ENCODE peak calls at places on chromosomes 6 and 20, in four cellular contexts. One of them, this sample, is unnamed.

GRCh38 chr6:22239261-22239660 is 57.6 kb downstream of the PRL start:
- DNase-seq in K562: no peak
- DNase-seq in H1: no peak
- DNase-seq in SK-N-SH: no peak
- DNase-seq in this sample: no peak

GRCh38 chr20:38452880-38453624 is 17.9 kb upstream of the SNHG17 start:
- DNase-seq in H1: no peak
- DNase-seq in SK-N-SH: no peak
- DNase-seq in K562: peak; percentile 85
- DNase-seq in this sample: no peak

GRCh38 chr20:33407796-33408195 is 6.5 kb upstream of the CDK5RAP1 start:
- DNase-seq in H1: no peak
- DNase-seq in SK-N-SH: no peak
- DNase-seq in K562: no peak
- DNase-seq in this sample: no peak

GRCh38 chr6:112337209-112337638 is 9.9 kb upstream of the RFPL4B start:
- DNase-seq in SK-N-SH: peak; percentile 84
- DNase-seq in K562: peak; percentile 25
- DNase-seq in H1: peak; percentile 50
- DNase-seq in this sample: no peak

GRCh38 chr6:558089-558488 is 98.8 kb downstream of the HUS1B start:
- DNase-seq in SK-N-SH: no peak
- DNase-seq in H1: no peak
- DNase-seq in K562: no peak
- DNase-seq in this sample: no peak

GRCh38 chr20:11721411-11721810 is 196.3 kb upstream of the BTBD3 start:
- DNase-seq in K562: no peak
- DNase-seq in H1: no peak
- DNase-seq in SK-N-SH: no peak
- DNase-seq in this sample: no peak

GRCh38 chr6:159693894-159694545 is 979 bp upstream of the SOD2 start:
- DNase-seq in K562: peak; percentile 62
- DNase-seq in SK-N-SH: no peak
- DNase-seq in H1: no peak
- DNase-seq in this sample: no peak

GRCh38 chr6:44054635-44055559 is 72.4 kb downstream of the MRPL14 start:
- DNase-seq in K562: no peak
- DNase-seq in SK-N-SH: peak; percentile 73
- DNase-seq in H1: no peak
- DNase-seq in this sample: no peak

GRCh38 chr6:91569071-91569470 is 982.2 kb upstream of the MAP3K7 start:
- DNase-seq in K562: no peak
- DNase-seq in SK-N-SH: no peak
- DNase-seq in H1: no peak
- DNase-seq in this sample: no peak

GRCh38 chr6:165922309-165922794 is 245.3 kb downstream of the TBXT start:
- DNase-seq in SK-N-SH: no peak
- DNase-seq in H1: no peak
- DNase-seq in K562: no peak
- DNase-seq in this sample: no peak

GRCh38 chr6:25962368-25963127 is at the start of gene TRIM38:
- DNase-seq in H1: no peak
- DNase-seq in SK-N-SH: no peak
- DNase-seq in K562: peak; percentile 85
- DNase-seq in this sample: peak; percentile 85

DNA sequence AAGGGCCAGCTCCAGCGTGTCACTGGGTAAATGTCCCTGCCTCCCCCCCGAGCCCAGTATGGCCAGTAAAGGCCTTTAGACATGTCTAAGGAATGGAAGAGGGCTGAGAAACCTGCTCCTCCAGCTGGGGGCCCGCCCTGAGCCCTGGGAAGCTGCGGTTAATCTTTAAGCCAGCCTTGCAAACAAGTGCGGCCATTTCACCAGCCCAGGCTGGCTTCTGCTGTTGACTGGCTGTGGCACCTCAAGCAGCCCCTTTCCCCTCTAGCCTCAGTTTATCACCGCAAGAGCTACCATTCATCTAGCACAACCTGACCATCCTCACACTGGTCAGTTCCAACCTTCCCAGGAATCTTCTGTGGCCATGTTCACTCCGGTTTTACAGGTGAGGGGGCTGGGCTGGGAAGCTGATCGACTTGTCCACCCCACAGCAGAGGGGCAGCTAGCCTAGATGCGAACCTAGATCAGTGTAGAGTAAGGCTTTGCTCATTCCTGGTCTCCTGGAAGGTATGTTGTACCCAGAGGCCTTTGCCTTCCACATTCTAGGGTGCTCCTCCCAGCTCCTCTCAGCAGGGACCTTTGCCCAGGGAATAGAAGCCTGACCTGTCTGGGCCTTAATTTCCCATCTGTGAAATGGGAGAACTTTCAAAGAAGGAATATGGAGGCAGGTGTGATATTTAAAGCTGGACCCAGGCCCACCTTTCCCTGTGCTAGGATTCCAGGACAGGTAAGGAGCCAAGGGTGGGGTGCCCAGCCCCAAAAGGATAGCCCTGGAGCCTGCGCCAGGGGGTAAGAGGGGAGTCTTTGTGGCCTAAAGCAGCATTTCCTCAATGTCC is 1.2 kb upstream of the SRC start:
- DNase-seq in K562: no peak
- DNase-seq in SK-N-SH: peak; percentile 8
- DNase-seq in H1: no peak
- DNase-seq in this sample: no peak
- TF ChIP-seq MAX in K562: no peak
- TF ChIP-seq MAX in SK-N-SH: no peak
- TF ChIP-seq MAX in H1: no peak
- TF ChIP-seq MAX in this sample: no peak

GRCh38 chr6:53044071-53044470 is 21.1 kb upstream of the FBXO9 start:
- DNase-seq in K562: no peak
- DNase-seq in H1: no peak
- DNase-seq in SK-N-SH: no peak
- DNase-seq in this sample: no peak
- TF ChIP-seq TAF1 in K562: no peak
- TF ChIP-seq TAF1 in H1: no peak
- TF ChIP-seq TAF1 in SK-N-SH: no peak
- TF ChIP-seq TAF1 in this sample: no peak

GRCh38 chr6:12233693-12234551 is 56.2 kb upstream of the EDN1 start:
- DNase-seq in SK-N-SH: peak; percentile 52
- DNase-seq in K562: peak; percentile 23
- DNase-seq in H1: no peak
- DNase-seq in this sample: peak; percentile 66
- TF ChIP-seq MAX in SK-N-SH: no peak
- TF ChIP-seq MAX in K562: no peak
- TF ChIP-seq MAX in H1: no peak
- TF ChIP-seq MAX in this sample: no peak

DNA sequence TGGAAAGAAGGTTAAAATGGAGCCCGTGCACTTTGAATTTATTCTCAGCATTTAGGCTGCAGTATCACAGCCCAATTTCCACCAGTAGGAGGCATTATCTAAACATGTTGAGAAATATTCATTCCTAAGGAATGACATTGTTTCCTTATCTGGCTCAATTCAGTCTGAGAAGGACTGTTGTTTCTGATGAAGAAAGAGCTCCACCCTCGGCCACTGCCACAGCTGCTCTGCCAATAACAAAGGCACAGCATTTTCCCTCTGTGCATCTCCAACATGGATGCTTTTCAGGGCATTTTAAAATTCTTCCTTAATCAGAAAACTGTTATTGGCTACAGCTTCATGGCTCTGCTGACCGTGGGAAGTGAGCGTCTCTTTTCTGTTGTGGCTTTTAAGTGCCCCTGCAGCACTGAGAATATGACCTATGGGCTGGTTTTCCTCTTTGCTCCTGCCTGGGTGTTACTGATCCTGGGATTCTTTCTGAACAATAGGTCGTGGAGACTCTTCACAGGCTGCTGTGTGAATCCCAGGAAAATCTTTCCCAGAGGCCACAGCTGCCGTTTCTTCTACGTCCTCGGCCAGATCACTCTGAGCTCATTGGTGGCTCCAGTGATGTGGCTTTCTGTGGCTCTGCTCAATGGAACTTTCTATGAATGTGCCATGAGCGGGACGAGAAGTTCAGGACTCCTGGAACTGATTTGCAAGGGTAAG is at the start of gene CALHM5:
- DNase-seq in K562: peak; percentile 38
- DNase-seq in H1: no peak
- DNase-seq in SK-N-SH: no peak
- DNase-seq in this sample: no peak
- TF ChIP-seq TAF1 in K562: no peak
- TF ChIP-seq TAF1 in H1: no peak
- TF ChIP-seq TAF1 in SK-N-SH: no peak
- TF ChIP-seq TAF1 in this sample: no peak

DNA sequence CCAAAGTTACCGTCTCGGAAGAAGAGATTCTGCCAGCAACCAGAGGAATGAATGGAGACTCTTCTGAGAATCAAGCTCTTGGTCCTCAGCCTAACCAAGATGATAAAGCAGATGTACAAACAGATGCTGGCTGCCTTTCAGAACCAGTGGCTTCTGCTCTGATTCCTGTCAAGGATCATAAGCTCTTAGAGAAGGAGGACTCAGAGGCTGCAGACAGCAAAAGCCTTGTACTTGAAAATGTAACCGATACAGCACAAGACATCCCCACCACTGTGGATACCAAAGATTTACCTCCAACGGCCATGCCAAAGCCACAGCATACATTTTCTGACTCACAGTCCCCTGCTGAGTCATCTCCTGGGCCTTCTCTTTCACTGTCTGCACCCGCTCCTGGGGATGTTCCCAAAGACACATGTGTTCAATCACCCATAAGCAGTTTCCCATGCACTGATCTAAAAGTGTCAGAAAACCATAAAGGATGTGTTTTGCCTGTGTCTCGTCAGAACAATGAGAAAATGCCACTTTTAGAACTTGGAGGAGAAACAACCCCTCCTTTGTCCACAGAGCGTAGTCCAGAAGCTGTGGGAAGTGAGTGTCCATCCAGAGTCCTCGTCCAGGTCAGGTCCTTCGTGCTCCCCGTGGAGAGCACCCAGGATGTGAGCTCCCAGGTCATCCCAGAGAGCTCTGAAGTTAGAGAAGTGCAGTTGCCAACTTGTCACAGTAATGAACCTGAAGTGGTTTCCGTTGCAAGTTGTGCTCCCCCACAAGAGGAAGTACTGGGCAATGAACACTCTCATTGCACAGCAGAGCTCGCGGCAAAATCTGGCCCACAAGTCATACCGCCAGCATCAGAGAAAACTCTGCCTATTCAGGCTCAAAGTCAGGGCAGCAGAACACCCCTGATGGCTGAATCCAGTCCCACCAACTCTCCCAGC is 109.6 kb downstream of the RTN4IP1 start:
- DNase-seq in K562: peak; percentile 53
- DNase-seq in H1: no peak
- DNase-seq in SK-N-SH: no peak
- DNase-seq in this sample: peak; percentile 89
- TF ChIP-seq MAX in K562: no peak
- TF ChIP-seq MAX in H1: no peak
- TF ChIP-seq MAX in SK-N-SH: peak; percentile 91
- TF ChIP-seq MAX in this sample: no peak

DNA sequence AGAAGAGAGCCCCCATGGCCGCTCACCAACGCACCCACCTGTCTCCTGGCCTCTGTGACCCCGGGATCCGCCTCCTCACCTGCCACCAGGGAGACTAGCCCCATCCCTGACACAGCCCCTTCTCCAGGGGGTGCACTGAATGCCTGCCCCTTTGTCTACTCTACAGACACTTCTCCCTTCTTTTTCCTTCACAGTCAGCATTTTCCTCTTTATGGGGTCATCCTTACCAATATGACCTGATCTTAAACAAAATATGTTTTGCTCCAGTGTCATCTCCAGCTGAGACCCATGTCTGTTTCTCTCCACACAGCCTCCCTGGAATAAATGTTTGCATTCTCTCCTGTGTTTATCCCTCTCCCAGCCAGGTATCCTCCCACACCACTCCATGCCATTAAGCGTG is 14.6 kb upstream of the CCR6 start:
- DNase-seq in H1: no peak
- DNase-seq in SK-N-SH: no peak
- DNase-seq in K562: no peak
- DNase-seq in this sample: no peak
- TF ChIP-seq TAF1 in H1: no peak
- TF ChIP-seq TAF1 in SK-N-SH: no peak
- TF ChIP-seq TAF1 in K562: no peak
- TF ChIP-seq TAF1 in this sample: no peak

GRCh38 chr6:40349092-40349491 is 238.1 kb downstream of the LRFN2 start:
- DNase-seq in K562: no peak
- DNase-seq in H1: no peak
- DNase-seq in SK-N-SH: no peak
- DNase-seq in this sample: no peak
- TF ChIP-seq MAX in K562: no peak
- TF ChIP-seq MAX in H1: no peak
- TF ChIP-seq MAX in SK-N-SH: no peak
- TF ChIP-seq MAX in this sample: no peak

DNA sequence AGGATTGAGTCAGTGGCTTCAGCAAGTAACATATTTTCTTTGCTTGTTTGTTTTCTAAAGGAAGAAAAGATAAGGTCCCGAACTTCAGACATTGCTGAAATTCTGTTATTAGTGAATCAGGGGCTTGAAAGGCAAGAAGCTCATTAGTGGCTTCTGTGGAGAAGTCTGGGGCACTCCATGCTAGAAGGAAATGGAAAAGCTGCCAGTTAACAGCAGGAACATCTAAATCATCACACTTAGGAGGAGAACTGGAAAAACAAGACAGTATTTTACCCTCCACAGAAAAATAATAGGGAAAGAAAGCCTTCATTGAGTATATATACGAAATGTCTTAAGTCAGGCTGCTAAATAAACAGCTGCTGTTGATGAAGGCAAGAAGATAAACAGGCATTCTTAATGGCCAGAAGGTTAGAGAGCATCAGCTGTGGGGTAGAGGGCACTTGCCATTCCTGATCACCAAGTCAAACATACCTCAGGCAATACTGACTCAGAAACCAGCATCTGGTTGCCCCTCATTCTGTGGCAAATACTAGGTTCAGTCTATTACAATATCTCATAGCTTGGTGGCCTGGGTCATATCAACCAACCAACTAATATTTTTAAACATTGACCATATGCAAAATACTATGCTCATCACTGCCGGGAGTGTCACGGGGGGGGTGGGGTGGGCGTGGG is 143.2 kb upstream of the TENT5A start:
- DNase-seq in K562: no peak
- DNase-seq in SK-N-SH: no peak
- DNase-seq in H1: no peak
- DNase-seq in this sample: no peak
- TF ChIP-seq TAF1 in K562: no peak
- TF ChIP-seq TAF1 in SK-N-SH: no peak
- TF ChIP-seq TAF1 in H1: no peak
- TF ChIP-seq TAF1 in this sample: no peak